ENCODE peak calls at places on chromosomes 6 and 20, in four cellular contexts. J, E, N and B are unnamed samples.

GRCh38 chr6:21500894-21501293 is 92.7 kb upstream of the SOX4 start:
- DNase-seq in J (no peak), E (no peak), N (no peak), B (no peak)

GRCh38 chr6:30122515-30122914 is 9.6 kb upstream of the TRIM31 start:
- DNase-seq in J (no peak), E (no peak), N (no peak), B (no peak)

GRCh38 chr20:24677626-24678328 is 208.3 kb downstream of the SYNDIG1 start:
- DNase-seq in J (no peak), E (no peak), N (peak), B (no peak)

GRCh38 chr6:4450237-4450636 is 314.9 kb upstream of the ECI2 start:
- DNase-seq in J (no peak), E (no peak), N (no peak), B (no peak)

GRCh38 chr6:113596477-113596876 is 260.7 kb upstream of the MARCKS start:
- DNase-seq in J (no peak), E (no peak), N (no peak), B (no peak)

GRCh38 chr6:10221186-10221585 is 193.7 kb downstream of the TFAP2A start:
- DNase-seq in J (no peak), E (no peak), N (no peak), B (no peak)

GRCh38 chr6:125245523-125246264 is 56.1 kb downstream of the HDDC2 start:
- DNase-seq in J (no peak), E (no peak), N (no peak), B (no peak)

GRCh38 chr20:1465470-1466210 is 1.0 kb downstream of the NSFL1C start:
- DNase-seq in J (no peak), E (peak), N (no peak), B (no peak)

GRCh38 chr6:73984851-73985250 is 288.8 kb downstream of the CD109 start:
- DNase-seq in J (no peak), E (no peak), N (no peak), B (no peak)

GRCh38 chr6:125250511-125250910 is 51.3 kb downstream of the HDDC2 start:
- DNase-seq in J (no peak), E (no peak), N (no peak), B (no peak)

DNA sequence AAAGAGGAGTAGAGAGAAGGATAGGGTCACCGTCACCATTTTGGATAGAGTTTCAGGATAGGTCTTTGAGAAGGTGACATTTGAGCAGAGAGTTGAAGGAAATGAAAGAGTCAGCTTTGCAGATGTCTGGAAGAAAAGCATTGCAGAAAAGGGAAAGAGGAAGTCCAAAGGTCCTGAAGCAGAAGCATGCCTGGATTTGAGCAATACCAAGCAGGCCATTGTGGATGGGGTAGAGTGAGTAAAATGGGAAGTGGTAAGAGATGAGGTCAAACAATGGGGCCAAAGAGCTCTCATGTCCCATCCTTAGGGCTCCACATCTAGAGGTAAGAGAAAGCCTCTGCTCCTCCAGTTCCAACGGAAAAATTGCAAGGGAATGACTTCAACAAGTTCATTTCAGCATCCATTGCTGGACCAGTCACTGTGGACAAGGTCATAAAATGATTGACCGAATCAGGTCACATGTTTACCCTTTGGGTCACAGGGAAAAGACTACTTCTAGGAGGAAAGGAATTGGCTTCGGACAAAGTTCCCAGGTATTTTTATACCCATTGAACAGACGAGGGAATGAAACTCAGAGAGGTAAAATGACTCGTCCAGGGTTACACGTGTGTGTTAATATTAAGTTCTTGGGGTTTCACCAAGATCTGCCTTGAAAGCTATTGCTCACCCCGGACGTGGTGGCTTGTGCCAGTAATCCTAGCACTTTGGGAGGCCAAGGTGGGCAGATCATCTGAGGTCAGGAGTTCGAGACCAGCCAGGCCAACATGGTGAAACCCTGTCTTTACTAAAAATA is 6.6 kb upstream of the SAMHD1 start:
- DNase-seq in J (no peak), E (no peak), N (no peak), B (no peak)
- H3K4me3 ChIP-seq in J (no peak), E (no peak), N (no peak), B (no peak)

GRCh38 chr20:64011366-64011779 is 24.6 kb upstream of the C20orf204 start:
- DNase-seq in J (no peak), E (no peak), N (no peak), B (no peak)
- H3K4me3 ChIP-seq in J (no peak), E (no peak), N (no peak), B (no peak)

DNA sequence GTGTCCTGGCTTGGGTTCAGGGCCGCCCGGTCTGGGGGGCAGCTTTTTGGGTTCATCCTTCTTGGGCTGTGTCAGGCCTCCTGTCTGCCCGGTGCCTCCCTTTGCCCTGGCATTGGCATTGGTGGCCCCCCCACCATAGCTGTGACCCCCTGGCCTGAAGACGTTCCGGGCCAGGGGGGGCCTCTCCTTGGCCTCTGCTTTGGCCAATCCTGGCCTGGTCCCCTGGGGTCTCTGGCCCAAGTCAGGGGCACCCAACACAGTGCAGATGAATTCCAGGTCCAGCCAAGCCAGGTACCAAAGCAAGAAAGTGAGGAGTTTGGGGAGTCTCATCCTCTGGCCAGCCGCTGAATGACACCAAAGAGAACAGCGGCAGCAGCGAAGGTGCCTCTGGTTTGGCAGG is 429 bp downstream of the GDF5 start:
- DNase-seq in J (no peak), E (no peak), N (no peak), B (no peak)
- H3K4me3 ChIP-seq in J (no peak), E (peak), N (no peak), B (no peak)

DNA sequence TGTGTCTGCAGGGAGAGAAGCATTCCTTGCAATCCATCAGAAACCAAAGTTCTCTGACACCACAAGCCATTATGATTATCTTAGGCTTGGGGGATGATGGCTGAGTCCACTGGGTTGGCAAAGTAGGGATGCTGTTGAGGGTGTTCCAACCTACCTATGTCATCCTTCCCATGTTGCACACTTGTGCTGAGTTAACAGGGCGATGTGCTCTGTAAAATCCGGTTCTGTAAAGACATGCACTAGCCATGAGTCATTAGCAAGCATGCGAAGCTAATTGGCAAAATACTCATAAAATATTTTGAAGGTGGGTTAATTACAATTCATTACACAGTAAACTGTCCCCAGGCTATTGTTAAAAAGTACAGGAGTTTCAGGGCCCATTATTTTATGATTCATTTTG is 115.4 kb downstream of the BMP2 start:
- DNase-seq in J (no peak), E (peak), N (no peak), B (no peak)
- H3K4me3 ChIP-seq in J (no peak), E (no peak), N (no peak), B (no peak)

GRCh38 chr6:111551521-111552231 is 54.0 kb downstream of the TRAF3IP2 start:
- DNase-seq in J (no peak), E (peak), N (no peak), B (no peak)
- H3K4me3 ChIP-seq in J (no peak), E (no peak), N (no peak), B (no peak)

DNA sequence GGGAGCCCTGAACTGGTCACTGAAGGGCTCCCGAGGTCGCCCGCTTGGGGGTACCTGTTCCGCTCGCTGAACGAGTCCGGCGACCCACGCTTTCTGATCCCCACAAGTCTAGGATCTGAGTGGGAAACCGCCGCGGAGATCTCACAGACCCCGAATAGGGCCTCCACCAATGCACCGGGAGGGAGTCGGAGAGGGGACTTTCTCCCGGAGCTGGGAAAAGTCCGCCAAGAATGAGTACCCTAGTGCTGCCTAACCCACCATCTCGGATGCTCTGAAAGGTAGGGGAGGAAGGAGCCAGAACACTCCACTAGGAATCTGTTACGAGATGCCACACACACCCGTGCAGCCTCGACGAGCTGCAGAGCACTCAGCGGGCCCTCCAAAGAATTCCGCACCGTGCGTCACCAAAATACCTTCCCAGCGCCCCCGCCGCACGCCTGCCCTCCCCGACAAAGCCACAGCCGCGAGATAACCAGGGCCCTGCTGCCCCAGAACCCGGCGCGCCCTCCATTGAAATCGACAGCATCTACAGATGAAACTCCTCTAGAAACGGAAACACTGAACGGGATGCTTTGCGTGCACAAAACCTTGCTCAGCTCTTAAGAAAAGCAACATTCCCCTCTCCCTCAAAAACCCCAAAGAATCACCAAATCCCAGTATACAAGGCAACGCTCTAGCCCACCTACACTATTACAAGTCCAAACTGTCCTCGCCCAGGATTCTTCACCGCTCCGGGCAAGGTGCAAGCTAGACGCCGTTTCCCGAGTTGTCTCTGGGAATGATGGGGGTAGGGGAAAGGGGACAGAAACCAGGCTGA is 686 bp downstream of the COL12A1 start:
- DNase-seq in J (no peak), E (peak), N (peak), B (peak)
- H3K4me3 ChIP-seq in J (no peak), E (peak), N (peak), B (peak)